ENCODE peak calls at places on chromosomes 6 and 20, in ten cellular contexts. G is GM04504, D is esophagus muscularis mucosa, N is neural progenitor cell, R is caudate nucleus, X is EH, J is kidney glomerular epithelial cell, T is ecto neural progenitor cell, B is A549, S is lung. A is an unnamed sample.
A peak's percentile ranks its signal among the peaks of the same experiment; 100 is the strongest.

GRCh38 chr20:7193681-7194080 is 426.2 kb downstream of the BMP2 start:
- DNase-seq in G (no peak), D (no peak), N (no peak), R (no peak), X (no peak), J (no peak), T (no peak), B (no peak), S (no peak), A (no peak)

GRCh38 chr6:147905721-147906120 is 397.2 kb downstream of the SAMD5 start:
- DNase-seq in G (no peak), D (no peak), N (no peak), R (no peak), X (peak; percentile 62), J (no peak), T (no peak), B (no peak), S (no peak), A (no peak)

GRCh38 chr20:62980970-62981369 is 25.8 kb downstream of the BHLHE23 start:
- DNase-seq in G (no peak), D (no peak), N (peak; percentile 69), R (no peak), X (no peak), J (no peak), T (no peak), B (peak; percentile 37), S (no peak), A (no peak)

GRCh38 chr6:169109381-169109780 is 144.3 kb downstream of the THBS2 start:
- DNase-seq in G (no peak), D (peak; percentile 85), N (no peak), R (no peak), X (no peak), J (no peak), T (no peak), B (no peak), S (peak; percentile 0), A (no peak)

GRCh38 chr6:34234667-34235604 is 1.7 kb upstream of the HMGA1 start:
- DNase-seq in G (no peak), D (no peak), N (peak; percentile 98), R (no peak), X (no peak), J (no peak), T (peak; percentile 95), B (no peak), S (peak; percentile 60), A (peak; percentile 74)

GRCh38 chr6:305371-306206 is 13.3 kb downstream of the DUSP22 start:
- DNase-seq in G (no peak), D (no peak), N (no peak), R (no peak), X (no peak), J (no peak), T (no peak), B (no peak), S (no peak), A (no peak)

GRCh38 chr6:145319605-145320004 is 415.7 kb downstream of the EPM2A start:
- DNase-seq in G (no peak), D (no peak), N (no peak), R (no peak), X (no peak), J (no peak), T (no peak), B (no peak), S (no peak), A (no peak)

GRCh38 chr20:58233881-58234528 is 5.6 kb upstream of the ANKRD60 start:
- DNase-seq in G (no peak), D (peak; percentile 64), N (peak; percentile 72), R (no peak), X (peak; percentile 36), J (no peak), T (peak; percentile 81), B (peak; percentile 23), S (peak; percentile 27), A (no peak)

GRCh38 chr6:134909701-134910595 is 40.0 kb downstream of the ALDH8A1 start:
- DNase-seq in G (no peak), D (no peak), N (no peak), R (no peak), X (no peak), J (no peak), T (no peak), B (no peak), S (no peak), A (no peak)